ENCODE peak calls at places on chromosomes 12 and 14, in seven cellular contexts. U is NCI-H82, Y is NCI-H1417, E is left lung, M is NAMALWA, V is lower lobe of right lung, O is MCF 10A. C is an unnamed sample.

GRCh38 chr12:1277905-1278304 is 286.9 kb downstream of the ERC1 start:
- DNase-seq in O (no peak), E (no peak), Y (no peak), V (no peak), U (peak), M (peak), C (peak)

GRCh38 chr14:97219356-97220017 is 422.3 kb downstream of the VRK1 start:
- DNase-seq in U (no peak), M (no peak), V (no peak), Y (peak), E (no peak), O (no peak), C (no peak)

GRCh38 chr12:11075642-11076041 is 13.5 kb upstream of the TAS2R46 start:
- DNase-seq in E (no peak), M (no peak), O (no peak), U (no peak), Y (no peak), V (no peak), C (no peak)

GRCh38 chr14:98932436-98933325 is 339.3 kb downstream of the BCL11B start:
- DNase-seq in U (no peak), E (no peak), M (no peak), O (no peak), V (no peak), Y (no peak), C (no peak)

GRCh38 chr12:1907652-1908611 is 10.5 kb downstream of the CACNA2D4 start:
- DNase-seq in O (no peak), E (peak), U (no peak), M (peak), V (peak), Y (no peak), C (no peak)

GRCh38 chr14:49549881-49550280 is 36.3 kb downstream of the RPS29 start:
- DNase-seq in Y (no peak), V (no peak), E (no peak), M (no peak), U (peak), O (peak), C (no peak)

GRCh38 chr12:30679250-30679649 is 16.4 kb downstream of the IPO8 start:
- DNase-seq in Y (no peak), M (no peak), V (no peak), E (no peak), O (no peak), U (no peak), C (no peak)

GRCh38 chr12:23202746-23203145 is 577.8 kb downstream of the ETNK1 start:
- DNase-seq in E (no peak), Y (no peak), V (no peak), U (no peak), O (no peak), M (no peak), C (no peak)

GRCh38 chr12:11656550-11656949 is 7.1 kb downstream of the ETV6 start:
- DNase-seq in Y (no peak), E (no peak), M (no peak), O (peak), V (no peak), U (no peak), C (no peak)

GRCh38 chr14:101469382-101470251 is 91.7 kb upstream of the DIO3 start:
- DNase-seq in Y (peak), U (no peak), M (no peak), V (no peak), E (peak), O (no peak), C (no peak)

GRCh38 chr12:13187399-13187798 is 9.1 kb upstream of the EMP1 start:
- DNase-seq in E (no peak), V (no peak), O (peak), Y (no peak), U (no peak), M (no peak), C (no peak)

GRCh38 chr14:30875788-30876053 is 1.4 kb downstream of the COCH start:
- DNase-seq in E (no peak), U (peak), Y (no peak), M (no peak), O (no peak), V (no peak), C (no peak)

GRCh38 chr12:91777268-91777997 is 368.2 kb downstream of the BTG1 start:
- DNase-seq in Y (no peak), V (no peak), M (no peak), O (peak), U (no peak), E (no peak), C (no peak)

GRCh38 chr12:94377599-94377998 is 82.1 kb downstream of the CEP83 start:
- DNase-seq in V (no peak), E (no peak), O (no peak), M (no peak), Y (no peak), U (no peak), C (no peak)

GRCh38 chr14:79011091-79011919 is 841.1 kb downstream of the NRXN3 start:
- DNase-seq in V (no peak), M (peak), U (peak), E (no peak), Y (peak), O (peak), C (peak)

GRCh38 chr12:101013993-101014392 is 196.0 kb downstream of the SLC5A8 start:
- DNase-seq in U (no peak), V (no peak), O (no peak), Y (no peak), M (no peak), E (no peak), C (no peak)

GRCh38 chr14:68665792-68666195 is 127.1 kb downstream of the ZFP36L1 start:
- DNase-seq in O (no peak), Y (no peak), E (no peak), V (no peak), U (no peak), M (no peak), C (peak)

GRCh38 chr14:65168840-65169239 is 66.5 kb upstream of the MAX start:
- DNase-seq in M (no peak), E (no peak), O (peak), Y (no peak), V (no peak), U (peak), C (no peak)

GRCh38 chr14:51458563-51458955 is 193.2 kb upstream of the FRMD6 start:
- DNase-seq in V (no peak), M (no peak), E (no peak), O (peak), U (no peak), Y (no peak), C (no peak)

GRCh38 chr12:57522887-57523705 is 472 bp downstream of the MBD6 start:
- DNase-seq in V (peak), O (peak), U (peak), E (peak), Y (peak), M (peak), C (peak)

GRCh38 chr14:100708349-100709217 is 18.1 kb upstream of the DLK1 start:
- DNase-seq in O (peak), V (peak), E (peak), Y (peak), U (no peak), M (no peak), C (peak)

GRCh38 chr14:102020058-102020971 is 55.9 kb downstream of the DYNC1H1 start:
- DNase-seq in U (peak), V (no peak), E (no peak), Y (no peak), M (no peak), O (no peak), C (no peak)

GRCh38 chr12:5442251-5443006 is 10.5 kb downstream of the NTF3 start:
- DNase-seq in E (no peak), U (peak), Y (peak), V (no peak), O (no peak), M (no peak), C (peak)

GRCh38 chr14:106442857-106443256 is 916.5 kb downstream of the TMEM121 start:
- DNase-seq in O (peak), V (no peak), M (peak), E (no peak), U (peak), Y (no peak), C (no peak)

C was measured in NCI-H510A treated with DMSO at 0.1 percent for 48 hours.